ENCODE peak calls at places on chromosomes 6 and 20, in five cellular contexts. V, E, O, K and X are unnamed samples.
A peak's percentile ranks its signal among the peaks of the same experiment; 100 is the strongest.

GRCh38 chr6:29631860-29632731 is 887 bp downstream of the GABBR1 start:
- DNase-seq in V (peak; percentile 45), E (peak; percentile 80), K (peak; percentile 63), O (peak; percentile 71), X (peak; percentile 37)

GRCh38 chr6:17828149-17828548 is 121.4 kb upstream of the NUP153 start:
- DNase-seq in K (no peak), V (no peak), O (no peak), E (no peak), X (no peak)

GRCh38 chr20:58650181-58650775 is 805 bp upstream of the STX16 start:
- DNase-seq in O (no peak), V (no peak), K (peak; percentile 64), E (no peak), X (no peak)

GRCh38 chr20:17024513-17025105 is 202.2 kb upstream of the PCSK2 start:
- DNase-seq in K (no peak), O (no peak), E (no peak), V (no peak), X (no peak)

GRCh38 chr20:58700823-58701222 is 8.2 kb downstream of the NPEPL1 start:
- DNase-seq in O (no peak), K (no peak), V (no peak), E (no peak), X (no peak)

GRCh38 chr6:87574237-87574636 is 15.6 kb downstream of the RARS2 start:
- DNase-seq in E (no peak), V (no peak), O (no peak), K (no peak), X (no peak)

GRCh38 chr6:3630258-3630828 is 121.2 kb downstream of the PXDC1 start:
- DNase-seq in V (no peak), E (no peak), O (no peak), K (no peak), X (no peak)

GRCh38 chr6:100121854-100122609 is 128.0 kb upstream of the MCHR2 start:
- DNase-seq in E (no peak), V (no peak), K (no peak), O (no peak), X (no peak)

GRCh38 chr6:121652726-121653623 is 217.5 kb downstream of the GJA1 start:
- DNase-seq in O (no peak), E (no peak), V (peak; percentile 38), K (no peak), X (no peak)

GRCh38 chr6:170497845-170498281 is 55.2 kb downstream of the PSMB1 start:
- DNase-seq in E (no peak), V (no peak), K (no peak), O (no peak), X (no peak)

GRCh38 chr6:56002336-56002735 is 126.9 kb upstream of the BMP5 start:
- DNase-seq in K (no peak), O (no peak), V (no peak), E (no peak), X (no peak)

GRCh38 chr6:88785478-88785877 is 177.9 kb downstream of the RNGTT start:
- DNase-seq in O (peak; percentile 0), K (no peak), V (no peak), E (no peak), X (no peak)

GRCh38 chr6:73704260-73704659 is 8.3 kb downstream of the CD109 start:
- DNase-seq in E (no peak), V (peak; percentile 87), O (no peak), K (no peak), X (no peak)

GRCh38 chr20:5859611-5860010 is 90.7 kb downstream of the TRMT6 start:
- DNase-seq in V (no peak), K (no peak), E (no peak), O (no peak), X (no peak)

GRCh38 chr6:111973897-111974639 is 79.8 kb upstream of the CCN6 start:
- DNase-seq in O (no peak), V (no peak), K (no peak), E (no peak), X (no peak)

GRCh38 chr6:89297695-89298351 is 17.3 kb downstream of the GABRR2 start:
- DNase-seq in V (peak; percentile 92), O (no peak), E (no peak), K (no peak), X (no peak)

GRCh38 chr6:24183584-24183983 is 57.6 kb downstream of the NRSN1 start:
- DNase-seq in O (no peak), E (no peak), V (no peak), K (no peak), X (no peak)

GRCh38 chr6:35311390-35312075 is 13.9 kb downstream of the DEF6 start:
- DNase-seq in V (no peak), K (no peak), O (no peak), E (peak; percentile 47), X (no peak)

GRCh38 chr20:51095755-51096509 is 73.0 kb upstream of the KCNG1 start:
- DNase-seq in O (peak; percentile 73), V (no peak), E (no peak), K (no peak), X (peak; percentile 17)

GRCh38 chr20:63481503-63481902 is 9.0 kb upstream of the KCNQ2 start:
- DNase-seq in E (no peak), V (no peak), K (no peak), O (no peak), X (no peak)

GRCh38 chr6:104955927-104956662 is 812 bp upstream of the LIN28B start:
- DNase-seq in K (no peak), E (no peak), O (peak; percentile 61), V (no peak), X (no peak)

GRCh38 chr20:44643596-44644383 is 7.7 kb downstream of the ADA start:
- DNase-seq in E (no peak), O (no peak), K (peak; percentile 69), V (peak; percentile 88), X (no peak)

GRCh38 chr6:164247106-164247505 is 832.6 kb downstream of the QKI start:
- DNase-seq in K (no peak), V (no peak), E (no peak), O (no peak), X (peak; percentile 33)

GRCh38 chr6:163048345-163048744 is 320.6 kb downstream of the PACRG start:
- DNase-seq in E (no peak), V (no peak), K (no peak), O (no peak), X (no peak)

GRCh38 chr20:61979701-61980635 is 85.7 kb downstream of the TAF4 start:
- DNase-seq in E (no peak), V (no peak), O (no peak), K (no peak), X (no peak)

GRCh38 chr6:82259389-82259788 is 11.8 kb upstream of the IBTK start:
- DNase-seq in V (no peak), O (no peak), E (no peak), K (no peak), X (no peak)

GRCh38 chr6:47479156-47479541 is 1.6 kb downstream of the CD2AP start:
- DNase-seq in K (no peak), O (no peak), E (no peak), V (no peak), X (no peak)

GRCh38 chr20:58515240-58516212 is at the start of gene APCDD1L:
- DNase-seq in E (no peak), V (peak; percentile 93), O (no peak), K (no peak), X (no peak)

GRCh38 chr6:134166529-134167221 is 114.3 kb upstream of the SLC2A12 start:
- DNase-seq in E (no peak), V (no peak), O (no peak), K (no peak), X (no peak)

GRCh38 chr6:161091151-161091550 is 99.6 kb downstream of the MAP3K4 start:
- DNase-seq in V (no peak), E (no peak), O (no peak), K (no peak), X (no peak)

GRCh38 chr6:55892749-55893357 is 17.5 kb upstream of the BMP5 start:
- DNase-seq in K (no peak), V (no peak), O (no peak), E (no peak), X (no peak)

GRCh38 chr6:33886673-33887144 is 82.9 kb upstream of the MLN start:
- DNase-seq in O (no peak), K (no peak), V (peak; percentile 28), E (no peak), X (no peak)

GRCh38 chr20:47620808-47621805 is 119.4 kb downstream of the NCOA3 start:
- DNase-seq in V (peak; percentile 64), E (no peak), K (no peak), O (peak; percentile 25), X (peak; percentile 36)

GRCh38 chr6:44010411-44011349 is 116.6 kb downstream of the MRPL14 start:
- DNase-seq in E (no peak), K (no peak), V (peak; percentile 56), O (no peak), X (no peak)

GRCh38 chr20:10461495-10461894 is 26.4 kb downstream of the SLX4IP start:
- DNase-seq in V (no peak), O (no peak), K (no peak), E (no peak), X (no peak)

GRCh38 chr6:154995241-154996162 is at the start of gene TIAM2:
- DNase-seq in K (no peak), E (no peak), O (no peak), V (peak; percentile 22), X (no peak)

GRCh38 chr20:9578584-9578983 is 64.2 kb downstream of the LAMP5 start:
- DNase-seq in O (no peak), E (no peak), K (no peak), V (no peak), X (no peak)

GRCh38 chr6:30749554-30750378 is 5.4 kb upstream of the IER3 start:
- DNase-seq in K (no peak), O (no peak), V (no peak), E (no peak), X (no peak)

GRCh38 chr6:89886378-89887120 is 7.7 kb upstream of the GJA10 start:
- DNase-seq in O (no peak), E (no peak), K (no peak), V (no peak), X (no peak)

GRCh38 chr20:51326241-51326819 is 216.2 kb downstream of the NFATC2 start:
- DNase-seq in V (no peak), E (no peak), K (peak; percentile 61), O (peak; percentile 32), X (peak; percentile 8)